ENCODE peak calls at places on chromosomes 6 and 20, in eight cellular contexts. One of them, this sample, is unnamed.

GRCh38 chr6:31906122-31906521 is 4.2 kb upstream of the ZBTB12 start:
- DNase-seq in T-helper 17 cell: no peak
- DNase-seq in C1 segment of cervical spinal cord: no peak
- DNase-seq in Kasumi-1: no peak
- DNase-seq in Right ventricle myocardium inferior: no peak
- DNase-seq in psoas muscle: no peak
- DNase-seq in stimulated activated CD4-positive, alpha-beta T cell treated with anti-CD3 and anti-CD28 coated beads, Interleukin-15, amount 100 ng/mL, for 1 hour: no peak
- DNase-seq in glomerular endothelial cell: no peak
- DNase-seq in this sample: no peak

GRCh38 chr6:20771427-20771826 is 237.2 kb downstream of the CDKAL1 start:
- DNase-seq in Kasumi-1: no peak
- DNase-seq in stimulated activated CD4-positive, alpha-beta T cell treated with anti-CD3 and anti-CD28 coated beads, Interleukin-15, amount 100 ng/mL, for 1 hour: no peak
- DNase-seq in psoas muscle: no peak
- DNase-seq in T-helper 17 cell: no peak
- DNase-seq in glomerular endothelial cell: no peak
- DNase-seq in Right ventricle myocardium inferior: no peak
- DNase-seq in C1 segment of cervical spinal cord: no peak
- DNase-seq in this sample: no peak

GRCh38 chr6:105363100-105363754 is 39.7 kb downstream of the PREP start:
- DNase-seq in psoas muscle: no peak
- DNase-seq in Right ventricle myocardium inferior: no peak
- DNase-seq in stimulated activated CD4-positive, alpha-beta T cell treated with anti-CD3 and anti-CD28 coated beads, Interleukin-15, amount 100 ng/mL, for 1 hour: no peak
- DNase-seq in glomerular endothelial cell: no peak
- DNase-seq in Kasumi-1: peak; percentile 24
- DNase-seq in C1 segment of cervical spinal cord: no peak
- DNase-seq in T-helper 17 cell: no peak
- DNase-seq in this sample: no peak

GRCh38 chr20:62736407-62737071 is 27.9 kb downstream of the NTSR1 start:
- DNase-seq in T-helper 17 cell: no peak
- DNase-seq in Kasumi-1: no peak
- DNase-seq in Right ventricle myocardium inferior: peak; percentile 11
- DNase-seq in glomerular endothelial cell: no peak
- DNase-seq in C1 segment of cervical spinal cord: no peak
- DNase-seq in stimulated activated CD4-positive, alpha-beta T cell treated with anti-CD3 and anti-CD28 coated beads, Interleukin-15, amount 100 ng/mL, for 1 hour: no peak
- DNase-seq in psoas muscle: no peak
- DNase-seq in this sample: no peak

GRCh38 chr20:41386502-41387427 is 20.1 kb upstream of the EMILIN3 start:
- DNase-seq in Right ventricle myocardium inferior: peak; percentile 84
- DNase-seq in glomerular endothelial cell: no peak
- DNase-seq in T-helper 17 cell: no peak
- DNase-seq in C1 segment of cervical spinal cord: no peak
- DNase-seq in stimulated activated CD4-positive, alpha-beta T cell treated with anti-CD3 and anti-CD28 coated beads, Interleukin-15, amount 100 ng/mL, for 1 hour: no peak
- DNase-seq in Kasumi-1: no peak
- DNase-seq in psoas muscle: no peak
- DNase-seq in this sample: no peak

GRCh38 chr6:97669191-97669651 is 386.2 kb upstream of the MMS22L start:
- DNase-seq in T-helper 17 cell: no peak
- DNase-seq in stimulated activated CD4-positive, alpha-beta T cell treated with anti-CD3 and anti-CD28 coated beads, Interleukin-15, amount 100 ng/mL, for 1 hour: no peak
- DNase-seq in glomerular endothelial cell: no peak
- DNase-seq in C1 segment of cervical spinal cord: peak; percentile 37
- DNase-seq in psoas muscle: no peak
- DNase-seq in Kasumi-1: no peak
- DNase-seq in Right ventricle myocardium inferior: peak; percentile 59
- DNase-seq in this sample: no peak

GRCh38 chr6:45959534-45960195 is 56.0 kb downstream of the CLIC5 start:
- DNase-seq in Kasumi-1: peak; percentile 1
- DNase-seq in Right ventricle myocardium inferior: no peak
- DNase-seq in psoas muscle: no peak
- DNase-seq in glomerular endothelial cell: no peak
- DNase-seq in stimulated activated CD4-positive, alpha-beta T cell treated with anti-CD3 and anti-CD28 coated beads, Interleukin-15, amount 100 ng/mL, for 1 hour: no peak
- DNase-seq in C1 segment of cervical spinal cord: no peak
- DNase-seq in T-helper 17 cell: no peak
- DNase-seq in this sample: no peak

GRCh38 chr6:128463942-128464341 is 56.5 kb downstream of the PTPRK start:
- DNase-seq in stimulated activated CD4-positive, alpha-beta T cell treated with anti-CD3 and anti-CD28 coated beads, Interleukin-15, amount 100 ng/mL, for 1 hour: no peak
- DNase-seq in psoas muscle: no peak
- DNase-seq in T-helper 17 cell: no peak
- DNase-seq in Kasumi-1: no peak
- DNase-seq in C1 segment of cervical spinal cord: no peak
- DNase-seq in Right ventricle myocardium inferior: peak; percentile 50
- DNase-seq in glomerular endothelial cell: no peak
- DNase-seq in this sample: peak; percentile 72

GRCh38 chr6:152052061-152052460 is 244.6 kb downstream of the ESR1 start:
- DNase-seq in stimulated activated CD4-positive, alpha-beta T cell treated with anti-CD3 and anti-CD28 coated beads, Interleukin-15, amount 100 ng/mL, for 1 hour: no peak
- DNase-seq in glomerular endothelial cell: no peak
- DNase-seq in C1 segment of cervical spinal cord: no peak
- DNase-seq in Kasumi-1: no peak
- DNase-seq in psoas muscle: no peak
- DNase-seq in T-helper 17 cell: no peak
- DNase-seq in Right ventricle myocardium inferior: no peak
- DNase-seq in this sample: no peak

GRCh38 chr20:61856626-61857413 is 208.9 kb downstream of the TAF4 start:
- DNase-seq in psoas muscle: no peak
- DNase-seq in Kasumi-1: no peak
- DNase-seq in glomerular endothelial cell: no peak
- DNase-seq in stimulated activated CD4-positive, alpha-beta T cell treated with anti-CD3 and anti-CD28 coated beads, Interleukin-15, amount 100 ng/mL, for 1 hour: no peak
- DNase-seq in Right ventricle myocardium inferior: peak; percentile 61
- DNase-seq in C1 segment of cervical spinal cord: no peak
- DNase-seq in T-helper 17 cell: no peak
- DNase-seq in this sample: no peak

GRCh38 chr6:135270676-135271536 is 89.8 kb downstream of the MYB start:
- DNase-seq in psoas muscle: no peak
- DNase-seq in Right ventricle myocardium inferior: no peak
- DNase-seq in T-helper 17 cell: no peak
- DNase-seq in stimulated activated CD4-positive, alpha-beta T cell treated with anti-CD3 and anti-CD28 coated beads, Interleukin-15, amount 100 ng/mL, for 1 hour: no peak
- DNase-seq in C1 segment of cervical spinal cord: no peak
- DNase-seq in Kasumi-1: no peak
- DNase-seq in glomerular endothelial cell: no peak
- DNase-seq in this sample: no peak

GRCh38 chr6:36126553-36127458 is 3.5 kb upstream of the MAPK13 start:
- DNase-seq in Right ventricle myocardium inferior: no peak
- DNase-seq in stimulated activated CD4-positive, alpha-beta T cell treated with anti-CD3 and anti-CD28 coated beads, Interleukin-15, amount 100 ng/mL, for 1 hour: no peak
- DNase-seq in C1 segment of cervical spinal cord: no peak
- DNase-seq in Kasumi-1: no peak
- DNase-seq in psoas muscle: no peak
- DNase-seq in T-helper 17 cell: no peak
- DNase-seq in glomerular endothelial cell: no peak
- DNase-seq in this sample: no peak

GRCh38 chr6:150929403-150929802 is 63.9 kb downstream of the MTHFD1L start:
- DNase-seq in C1 segment of cervical spinal cord: no peak
- DNase-seq in Kasumi-1: no peak
- DNase-seq in stimulated activated CD4-positive, alpha-beta T cell treated with anti-CD3 and anti-CD28 coated beads, Interleukin-15, amount 100 ng/mL, for 1 hour: no peak
- DNase-seq in psoas muscle: no peak
- DNase-seq in T-helper 17 cell: no peak
- DNase-seq in glomerular endothelial cell: no peak
- DNase-seq in Right ventricle myocardium inferior: no peak
- DNase-seq in this sample: no peak

GRCh38 chr20:7856756-7857155 is 83.5 kb downstream of the HAO1 start:
- DNase-seq in Right ventricle myocardium inferior: no peak
- DNase-seq in psoas muscle: no peak
- DNase-seq in glomerular endothelial cell: peak; percentile 75
- DNase-seq in stimulated activated CD4-positive, alpha-beta T cell treated with anti-CD3 and anti-CD28 coated beads, Interleukin-15, amount 100 ng/mL, for 1 hour: no peak
- DNase-seq in T-helper 17 cell: no peak
- DNase-seq in C1 segment of cervical spinal cord: no peak
- DNase-seq in Kasumi-1: no peak
- DNase-seq in this sample: no peak

GRCh38 chr20:10670521-10671220 is 3.1 kb downstream of the JAG1 start:
- DNase-seq in Kasumi-1: no peak
- DNase-seq in glomerular endothelial cell: no peak
- DNase-seq in T-helper 17 cell: no peak
- DNase-seq in stimulated activated CD4-positive, alpha-beta T cell treated with anti-CD3 and anti-CD28 coated beads, Interleukin-15, amount 100 ng/mL, for 1 hour: no peak
- DNase-seq in C1 segment of cervical spinal cord: no peak
- DNase-seq in Right ventricle myocardium inferior: no peak
- DNase-seq in psoas muscle: no peak
- DNase-seq in this sample: no peak

GRCh38 chr20:46998497-46999190 is 104.0 kb downstream of the EYA2 start:
- DNase-seq in psoas muscle: no peak
- DNase-seq in C1 segment of cervical spinal cord: no peak
- DNase-seq in Kasumi-1: no peak
- DNase-seq in glomerular endothelial cell: no peak
- DNase-seq in T-helper 17 cell: no peak
- DNase-seq in Right ventricle myocardium inferior: no peak
- DNase-seq in stimulated activated CD4-positive, alpha-beta T cell treated with anti-CD3 and anti-CD28 coated beads, Interleukin-15, amount 100 ng/mL, for 1 hour: no peak
- DNase-seq in this sample: no peak

GRCh38 chr20:13342469-13343242 is 121.6 kb downstream of the ISM1 start:
- DNase-seq in stimulated activated CD4-positive, alpha-beta T cell treated with anti-CD3 and anti-CD28 coated beads, Interleukin-15, amount 100 ng/mL, for 1 hour: no peak
- DNase-seq in Kasumi-1: no peak
- DNase-seq in C1 segment of cervical spinal cord: no peak
- DNase-seq in glomerular endothelial cell: no peak
- DNase-seq in T-helper 17 cell: no peak
- DNase-seq in Right ventricle myocardium inferior: no peak
- DNase-seq in psoas muscle: no peak
- DNase-seq in this sample: no peak

GRCh38 chr6:1024587-1024986 is 287.3 kb upstream of the FOXQ1 start:
- DNase-seq in C1 segment of cervical spinal cord: no peak
- DNase-seq in T-helper 17 cell: no peak
- DNase-seq in Kasumi-1: no peak
- DNase-seq in glomerular endothelial cell: no peak
- DNase-seq in stimulated activated CD4-positive, alpha-beta T cell treated with anti-CD3 and anti-CD28 coated beads, Interleukin-15, amount 100 ng/mL, for 1 hour: no peak
- DNase-seq in psoas muscle: no peak
- DNase-seq in Right ventricle myocardium inferior: no peak
- DNase-seq in this sample: no peak

GRCh38 chr6:158382491-158382890 is 70.2 kb downstream of the TULP4 start:
- DNase-seq in Right ventricle myocardium inferior: no peak
- DNase-seq in psoas muscle: no peak
- DNase-seq in C1 segment of cervical spinal cord: no peak
- DNase-seq in stimulated activated CD4-positive, alpha-beta T cell treated with anti-CD3 and anti-CD28 coated beads, Interleukin-15, amount 100 ng/mL, for 1 hour: no peak
- DNase-seq in Kasumi-1: no peak
- DNase-seq in glomerular endothelial cell: no peak
- DNase-seq in T-helper 17 cell: no peak
- DNase-seq in this sample: no peak

GRCh38 chr6:106746660-106747059 is 117.3 kb downstream of the QRSL1 start:
- DNase-seq in glomerular endothelial cell: no peak
- DNase-seq in Kasumi-1: no peak
- DNase-seq in C1 segment of cervical spinal cord: no peak
- DNase-seq in stimulated activated CD4-positive, alpha-beta T cell treated with anti-CD3 and anti-CD28 coated beads, Interleukin-15, amount 100 ng/mL, for 1 hour: no peak
- DNase-seq in T-helper 17 cell: no peak
- DNase-seq in Right ventricle myocardium inferior: no peak
- DNase-seq in psoas muscle: no peak
- DNase-seq in this sample: no peak

GRCh38 chr6:71080793-71081192 is 123.9 kb upstream of the B3GAT2 start:
- DNase-seq in glomerular endothelial cell: no peak
- DNase-seq in Right ventricle myocardium inferior: no peak
- DNase-seq in psoas muscle: no peak
- DNase-seq in Kasumi-1: no peak
- DNase-seq in C1 segment of cervical spinal cord: no peak
- DNase-seq in stimulated activated CD4-positive, alpha-beta T cell treated with anti-CD3 and anti-CD28 coated beads, Interleukin-15, amount 100 ng/mL, for 1 hour: no peak
- DNase-seq in T-helper 17 cell: no peak
- DNase-seq in this sample: no peak

GRCh38 chr6:11918021-11918738 is 93.9 kb upstream of the HIVEP1 start:
- DNase-seq in Right ventricle myocardium inferior: peak; percentile 51
- DNase-seq in T-helper 17 cell: no peak
- DNase-seq in stimulated activated CD4-positive, alpha-beta T cell treated with anti-CD3 and anti-CD28 coated beads, Interleukin-15, amount 100 ng/mL, for 1 hour: no peak
- DNase-seq in Kasumi-1: no peak
- DNase-seq in psoas muscle: no peak
- DNase-seq in C1 segment of cervical spinal cord: no peak
- DNase-seq in glomerular endothelial cell: no peak
- DNase-seq in this sample: peak; percentile 5

GRCh38 chr6:33621396-33622388 is 570 bp downstream of the ITPR3 start:
- DNase-seq in Right ventricle myocardium inferior: no peak
- DNase-seq in T-helper 17 cell: no peak
- DNase-seq in glomerular endothelial cell: no peak
- DNase-seq in Kasumi-1: no peak
- DNase-seq in psoas muscle: peak; percentile 51
- DNase-seq in stimulated activated CD4-positive, alpha-beta T cell treated with anti-CD3 and anti-CD28 coated beads, Interleukin-15, amount 100 ng/mL, for 1 hour: peak; percentile 33
- DNase-seq in C1 segment of cervical spinal cord: no peak
- DNase-seq in this sample: no peak

GRCh38 chr20:11373391-11373790 is 544.3 kb upstream of the BTBD3 start:
- DNase-seq in psoas muscle: peak; percentile 17
- DNase-seq in stimulated activated CD4-positive, alpha-beta T cell treated with anti-CD3 and anti-CD28 coated beads, Interleukin-15, amount 100 ng/mL, for 1 hour: no peak
- DNase-seq in Kasumi-1: no peak
- DNase-seq in Right ventricle myocardium inferior: peak; percentile 53
- DNase-seq in T-helper 17 cell: no peak
- DNase-seq in C1 segment of cervical spinal cord: no peak
- DNase-seq in glomerular endothelial cell: no peak
- DNase-seq in this sample: no peak

GRCh38 chr6:118578617-118579016 is 30.5 kb downstream of the PLN start:
- DNase-seq in glomerular endothelial cell: no peak
- DNase-seq in Kasumi-1: no peak
- DNase-seq in Right ventricle myocardium inferior: no peak
- DNase-seq in psoas muscle: no peak
- DNase-seq in stimulated activated CD4-positive, alpha-beta T cell treated with anti-CD3 and anti-CD28 coated beads, Interleukin-15, amount 100 ng/mL, for 1 hour: no peak
- DNase-seq in T-helper 17 cell: no peak
- DNase-seq in C1 segment of cervical spinal cord: no peak
- DNase-seq in this sample: no peak

GRCh38 chr20:32482251-32483220 is 102.6 kb downstream of the NOL4L start:
- DNase-seq in glomerular endothelial cell: no peak
- DNase-seq in Kasumi-1: peak; percentile 52
- DNase-seq in C1 segment of cervical spinal cord: no peak
- DNase-seq in T-helper 17 cell: no peak
- DNase-seq in Right ventricle myocardium inferior: peak; percentile 87
- DNase-seq in stimulated activated CD4-positive, alpha-beta T cell treated with anti-CD3 and anti-CD28 coated beads, Interleukin-15, amount 100 ng/mL, for 1 hour: no peak
- DNase-seq in psoas muscle: peak; percentile 56
- DNase-seq in this sample: no peak

GRCh38 chr20:40810336-40810735 is 121.3 kb upstream of the MAFB start:
- DNase-seq in Kasumi-1: no peak
- DNase-seq in C1 segment of cervical spinal cord: no peak
- DNase-seq in T-helper 17 cell: no peak
- DNase-seq in Right ventricle myocardium inferior: no peak
- DNase-seq in stimulated activated CD4-positive, alpha-beta T cell treated with anti-CD3 and anti-CD28 coated beads, Interleukin-15, amount 100 ng/mL, for 1 hour: no peak
- DNase-seq in glomerular endothelial cell: no peak
- DNase-seq in psoas muscle: no peak
- DNase-seq in this sample: no peak

GRCh38 chr6:70277480-70277879 is 25.4 kb downstream of the COL9A1 start:
- DNase-seq in Right ventricle myocardium inferior: no peak
- DNase-seq in stimulated activated CD4-positive, alpha-beta T cell treated with anti-CD3 and anti-CD28 coated beads, Interleukin-15, amount 100 ng/mL, for 1 hour: no peak
- DNase-seq in Kasumi-1: no peak
- DNase-seq in psoas muscle: no peak
- DNase-seq in glomerular endothelial cell: no peak
- DNase-seq in T-helper 17 cell: no peak
- DNase-seq in C1 segment of cervical spinal cord: no peak
- DNase-seq in this sample: no peak

GRCh38 chr6:72248621-72249020 is 362.3 kb downstream of the RIMS1 start:
- DNase-seq in Right ventricle myocardium inferior: no peak
- DNase-seq in psoas muscle: no peak
- DNase-seq in T-helper 17 cell: no peak
- DNase-seq in stimulated activated CD4-positive, alpha-beta T cell treated with anti-CD3 and anti-CD28 coated beads, Interleukin-15, amount 100 ng/mL, for 1 hour: no peak
- DNase-seq in C1 segment of cervical spinal cord: no peak
- DNase-seq in glomerular endothelial cell: no peak
- DNase-seq in Kasumi-1: no peak
- DNase-seq in this sample: no peak